ENCODE peak calls at places on chromosomes 6 and 20, in nine cellular contexts. U, N, D, K, X, L, E, M and Q are unnamed samples.
A peak's percentile ranks its signal among the peaks of the same experiment; 100 is the strongest.

GRCh38 chr6:76120302-76120701 is 47.8 kb upstream of the IMPG1 start:
- DNase-seq in U (no peak), N (no peak), D (no peak), K (no peak), X (no peak), L (no peak), E (no peak), M (no peak), Q (no peak)

GRCh38 chr6:1363729-1364572 is 25.4 kb upstream of the FOXF2 start:
- DNase-seq in U (peak; percentile 29), N (peak; percentile 25), D (no peak), K (no peak), X (no peak), L (peak; percentile 84), E (no peak), M (no peak), Q (peak; percentile 43)

GRCh38 chr6:158703121-158703839 is 53.4 kb downstream of the SYTL3 start:
- DNase-seq in U (no peak), N (no peak), D (peak; percentile 21), K (no peak), X (no peak), L (no peak), E (no peak), M (no peak), Q (no peak)

GRCh38 chr20:33604084-33604990 is 57.8 kb upstream of the C20orf144 start:
- DNase-seq in U (no peak), N (no peak), D (no peak), K (peak; percentile 34), X (no peak), L (no peak), E (no peak), M (no peak), Q (no peak)

GRCh38 chr6:2157441-2158127 is 87.8 kb downstream of the GMDS start:
- DNase-seq in U (no peak), N (peak; percentile 89), D (no peak), K (no peak), X (peak; percentile 88), L (peak; percentile 87), E (no peak), M (peak; percentile 7), Q (peak; percentile 86)

GRCh38 chr6:164928041-164928321 is 381.4 kb downstream of the C6orf118 start:
- DNase-seq in U (no peak), N (no peak), D (no peak), K (no peak), X (no peak), L (no peak), E (no peak), M (no peak), Q (no peak)

GRCh38 chr6:106511274-106512047 is 117.8 kb downstream of the RTN4IP1 start:
- DNase-seq in U (no peak), N (peak; percentile 53), D (peak; percentile 42), K (peak; percentile 42), X (peak; percentile 45), L (no peak), E (no peak), M (peak; percentile 35), Q (no peak)

GRCh38 chr6:19822134-19822533 is 15.0 kb upstream of the ID4 start:
- DNase-seq in U (no peak), N (no peak), D (no peak), K (no peak), X (no peak), L (no peak), E (no peak), M (no peak), Q (no peak)

GRCh38 chr6:156832166-156832743 is 55.1 kb downstream of the ARID1B start:
- DNase-seq in U (peak; percentile 50), N (peak; percentile 61), D (peak; percentile 41), K (no peak), X (peak; percentile 68), L (no peak), E (no peak), M (no peak), Q (no peak)

GRCh38 chr20:24095753-24096152 is 107.2 kb upstream of the GGTLC1 start:
- DNase-seq in U (no peak), N (no peak), D (peak; percentile 42), K (no peak), X (no peak), L (no peak), E (no peak), M (no peak), Q (no peak)

GRCh38 chr20:6708010-6708409 is 59.5 kb upstream of the BMP2 start:
- DNase-seq in U (no peak), N (peak; percentile 68), D (peak; percentile 83), K (no peak), X (peak; percentile 74), L (no peak), E (no peak), M (no peak), Q (peak; percentile 45)

GRCh38 chr20:24445510-24446170 is 23.8 kb upstream of the SYNDIG1 start:
- DNase-seq in U (no peak), N (no peak), D (no peak), K (no peak), X (no peak), L (no peak), E (no peak), M (no peak), Q (no peak)

GRCh38 chr6:137867685-137868509 is 838 bp downstream of the TNFAIP3 start:
- DNase-seq in U (no peak), N (no peak), D (peak; percentile 27), K (peak; percentile 87), X (no peak), L (no peak), E (no peak), M (peak; percentile 73), Q (no peak)

GRCh38 chr6:108798672-108799355 is 49.4 kb upstream of the ARMC2 start:
- DNase-seq in U (no peak), N (peak; percentile 57), D (peak; percentile 30), K (no peak), X (peak; percentile 48), L (no peak), E (peak; percentile 19), M (peak; percentile 53), Q (no peak)

GRCh38 chr6:12165297-12165696 is 124.9 kb upstream of the EDN1 start:
- DNase-seq in U (no peak), N (no peak), D (no peak), K (no peak), X (no peak), L (no peak), E (no peak), M (no peak), Q (no peak)

GRCh38 chr6:161951139-161951538 is 677.3 kb upstream of the AGPAT4 start:
- DNase-seq in U (no peak), N (no peak), D (no peak), K (no peak), X (no peak), L (no peak), E (no peak), M (no peak), Q (no peak)

GRCh38 chr20:17225891-17226409 is 890 bp upstream of the PCSK2 start:
- DNase-seq in U (no peak), N (no peak), D (peak; percentile 33), K (no peak), X (no peak), L (no peak), E (no peak), M (no peak), Q (no peak)
- H3K4me3 ChIP-seq in U (peak overlapping the region; percentile 45), N (peak overlapping the region; percentile 12), D (no peak overlapping the region), K (no peak overlapping the region), X (peak overlapping the region; percentile 13), L (peak overlapping the region; percentile 31), E (no peak overlapping the region), M (no peak overlapping the region), Q (peak overlapping the region; percentile 39)

DNA sequence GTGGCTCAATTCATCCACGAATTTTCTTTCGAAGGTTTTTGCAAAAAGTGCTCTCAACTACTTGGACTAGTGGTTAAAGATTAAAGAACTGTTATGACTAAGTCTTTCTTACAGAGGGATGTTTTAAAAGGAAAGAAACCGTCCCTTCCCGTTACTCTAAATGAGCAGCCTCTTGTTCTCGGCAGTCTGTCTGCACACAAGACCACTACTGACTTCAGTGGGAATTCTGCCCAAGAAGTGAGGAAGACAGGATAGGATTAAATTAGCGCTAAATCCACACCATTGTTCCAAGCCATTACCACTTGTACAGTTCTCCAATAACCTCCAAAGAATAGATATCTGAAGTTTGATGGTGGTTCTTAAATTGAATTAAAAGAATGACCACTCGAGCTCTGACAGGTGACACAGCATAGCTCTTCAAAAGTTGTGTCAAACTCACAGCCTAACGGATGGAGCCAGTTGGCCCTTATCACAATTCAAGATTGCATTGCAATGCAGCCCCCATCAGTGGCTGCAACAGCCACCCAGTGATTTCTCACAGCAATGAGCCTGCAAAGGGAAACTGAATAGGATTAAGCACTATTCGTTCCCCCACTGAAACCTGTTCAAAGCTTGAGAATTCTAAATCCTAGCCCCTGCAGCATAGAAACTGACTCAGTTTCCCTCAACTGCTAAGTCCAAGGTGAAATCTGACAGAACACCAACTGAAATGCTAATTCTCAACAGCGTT is 1.8 kb downstream of the EPB41L2 start:
- DNase-seq in U (peak; percentile 52), N (peak; percentile 70), D (no peak), K (peak; percentile 49), X (peak; percentile 55), L (no peak), E (no peak), M (no peak), Q (no peak)
- H3K4me3 ChIP-seq in U (peak overlapping the region; percentile 97), N (peak overlapping the region; percentile 97), D (no peak overlapping the region), K (peak overlapping the region; percentile 95), X (peak overlapping the region; percentile 82), L (peak overlapping the region; percentile 92), E (peak overlapping the region; percentile 98), M (no peak overlapping the region), Q (peak overlapping the region; percentile 93)

DNA sequence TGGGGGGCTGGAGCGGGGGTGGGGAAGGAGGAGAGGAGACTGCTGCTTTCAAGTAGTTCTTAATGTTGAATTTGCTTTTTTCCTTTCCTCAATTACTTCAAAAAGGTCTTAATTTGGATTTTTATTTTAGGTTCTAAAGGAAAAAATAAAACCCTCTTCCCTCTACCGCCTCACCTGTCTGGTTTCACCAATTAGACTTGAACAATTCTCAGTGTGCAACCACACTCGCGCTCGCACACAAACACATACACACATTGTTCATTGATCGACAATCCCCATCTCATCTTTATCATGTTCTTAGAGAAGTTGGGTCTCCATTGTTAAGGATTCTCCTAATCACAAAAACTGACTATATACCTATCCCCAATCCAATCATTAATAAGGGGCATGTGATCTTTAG is 97.3 kb downstream of the HFE start:
- DNase-seq in U (no peak), N (no peak), D (no peak), K (no peak), X (no peak), L (no peak), E (no peak), M (no peak), Q (no peak)
- H3K4me3 ChIP-seq in U (peak overlapping the region; percentile 43), N (peak overlapping the region; percentile 37), D (no peak overlapping the region), K (no peak overlapping the region), X (no peak overlapping the region), L (no peak overlapping the region), E (no peak overlapping the region), M (no peak overlapping the region), Q (no peak overlapping the region)

GRCh38 chr6:118768441-118768840 is 117.0 kb upstream of the CEP85L start:
- DNase-seq in U (no peak), N (no peak), D (no peak), K (no peak), X (no peak), L (no peak), E (no peak), M (no peak), Q (no peak)
- H3K4me3 ChIP-seq in U (no peak overlapping the region), N (no peak overlapping the region), D (no peak overlapping the region), K (no peak overlapping the region), X (no peak overlapping the region), L (no peak overlapping the region), E (no peak overlapping the region), M (no peak overlapping the region), Q (no peak overlapping the region)

GRCh38 chr6:36110863-36111262 is 19.4 kb upstream of the MAPK13 start:
- DNase-seq in U (no peak), N (no peak), D (no peak), K (peak; percentile 62), X (no peak), L (no peak), E (no peak), M (no peak), Q (no peak)
- H3K4me3 ChIP-seq in U (no peak overlapping the region), N (no peak overlapping the region), D (no peak overlapping the region), K (no peak overlapping the region), X (no peak overlapping the region), L (no peak overlapping the region), E (no peak overlapping the region), M (no peak overlapping the region), Q (no peak overlapping the region)